ENCODE peak calls at places on chromosome 18, in four cellular contexts. Z, I, J and A are unnamed samples.

GRCh38 chr18:69785466-69785865 is 162.2 kb downstream of the CD226 start:
- DNase-seq in J (no peak), Z (no peak), I (no peak), A (no peak)

GRCh38 chr18:23994361-23994902 is 20.1 kb upstream of the TTC39C start:
- DNase-seq in Z (peak; percentile 96), I (no peak), J (peak; percentile 30), A (peak; percentile 92)

GRCh38 chr18:29154196-29154757 is 977.3 kb upstream of the CDH2 start:
- DNase-seq in J (no peak), Z (peak; percentile 44), I (no peak), A (peak; percentile 81)

GRCh38 chr18:48541026-48541746 is 2.4 kb downstream of the CTIF start:
- DNase-seq in J (peak; percentile 75), Z (peak; percentile 79), I (peak; percentile 87), A (peak; percentile 39)

GRCh38 chr18:45874501-45875184 is 49.2 kb downstream of the SIGLEC15 start:
- DNase-seq in I (no peak), J (peak; percentile 18), Z (no peak), A (no peak)

GRCh38 chr18:24006731-24007308 is 7.7 kb upstream of the TTC39C start:
- DNase-seq in J (no peak), I (no peak), Z (no peak), A (peak; percentile 50)

GRCh38 chr18:36302676-36303075 is 5.2 kb downstream of the FHOD3 start:
- DNase-seq in I (no peak), Z (peak; percentile 31), J (no peak), A (peak; percentile 66)

GRCh38 chr18:8813621-8814020 is 108.3 kb downstream of the MTCL1 start:
- DNase-seq in I (no peak), Z (peak; percentile 29), J (no peak), A (no peak)

GRCh38 chr18:5571592-5571991 is 27.8 kb upstream of the EPB41L3 start:
- DNase-seq in J (no peak), I (no peak), Z (no peak), A (no peak)

GRCh38 chr18:28189400-28190239 is 12.7 kb upstream of the CDH2 start:
- DNase-seq in I (no peak), Z (peak; percentile 70), J (no peak), A (peak; percentile 80)

GRCh38 chr18:55120896-55121295 is 161.6 kb upstream of the CCDC68 start:
- DNase-seq in I (no peak), Z (no peak), J (no peak), A (no peak)

GRCh38 chr18:51802589-51802988 is 537.4 kb upstream of the DCC start:
- DNase-seq in Z (no peak), J (no peak), I (no peak), A (no peak)

GRCh38 chr18:55879331-55879730 is 291.3 kb upstream of the TCF4 start:
- DNase-seq in J (no peak), I (no peak), Z (peak; percentile 20), A (no peak)

GRCh38 chr18:44682181-44682870 is 1.6 kb downstream of the SETBP1 start:
- DNase-seq in J (peak; percentile 62), Z (no peak), I (no peak), A (peak; percentile 49)

GRCh38 chr18:44178476-44178875 is 502.2 kb upstream of the SETBP1 start:
- DNase-seq in Z (no peak), J (no peak), I (no peak), A (no peak)

GRCh38 chr18:28009589-28009988 is 167.3 kb downstream of the CDH2 start:
- DNase-seq in Z (no peak), J (no peak), I (no peak), A (no peak)

GRCh38 chr18:31376477-31376876 is at the start of gene DSG4:
- DNase-seq in Z (no peak), J (no peak), I (no peak), A (no peak)

GRCh38 chr18:48387300-48387699 is 21.9 kb downstream of the ZBTB7C start:
- DNase-seq in I (no peak), J (no peak), Z (no peak), A (no peak)

GRCh38 chr18:75161629-75162028 is 47.3 kb downstream of the PTGR3 start:
- DNase-seq in J (peak; percentile 56), I (peak; percentile 63), Z (no peak), A (no peak)

GRCh38 chr18:31275722-31276463 is 42.1 kb upstream of the DSG1 start:
- DNase-seq in J (peak; percentile 40), I (no peak), Z (no peak), A (peak; percentile 84)

GRCh38 chr18:31041346-31042067 is 1.0 kb downstream of the DSC3 start:
- DNase-seq in J (peak; percentile 10), Z (no peak), I (peak; percentile 27), A (peak; percentile 36)

GRCh38 chr18:32910694-32911296 is 138.0 kb upstream of the KLHL14 start:
- DNase-seq in J (no peak), I (no peak), Z (no peak), A (no peak)

GRCh38 chr18:48743046-48743445 is 204.2 kb downstream of the CTIF start:
- DNase-seq in Z (peak; percentile 69), I (peak; percentile 81), J (no peak), A (no peak)

GRCh38 chr18:1914489-1914888 is 656.8 kb downstream of the METTL4 start:
- DNase-seq in J (no peak), I (no peak), Z (no peak), A (peak; percentile 52)

GRCh38 chr18:11750171-11750570 is 61.1 kb downstream of the GNAL start:
- DNase-seq in I (no peak), Z (no peak), J (no peak), A (no peak)

GRCh38 chr18:77160515-77160914 is 27.9 kb upstream of the MBP start:
- DNase-seq in I (no peak), Z (no peak), J (no peak), A (no peak)

GRCh38 chr18:61738042-61738441 is 154.8 kb downstream of the RNF152 start:
- DNase-seq in Z (no peak), I (no peak), J (no peak), A (no peak)

GRCh38 chr18:63515799-63516198 is 26.4 kb upstream of the SERPINB12 start:
- DNase-seq in I (no peak), Z (no peak), J (no peak), A (no peak)

GRCh38 chr18:63514326-63514725 is 27.8 kb upstream of the SERPINB12 start:
- DNase-seq in I (no peak), J (no peak), Z (no peak), A (no peak)

GRCh38 chr18:63515279-63515678 is 26.9 kb upstream of the SERPINB12 start:
- DNase-seq in J (no peak), I (no peak), Z (no peak), A (no peak)

GRCh38 chr18:63508634-63509033 is 31.9 kb downstream of the SERPINB5 start:
- DNase-seq in Z (no peak), J (no peak), I (no peak), A (no peak)

DNA sequence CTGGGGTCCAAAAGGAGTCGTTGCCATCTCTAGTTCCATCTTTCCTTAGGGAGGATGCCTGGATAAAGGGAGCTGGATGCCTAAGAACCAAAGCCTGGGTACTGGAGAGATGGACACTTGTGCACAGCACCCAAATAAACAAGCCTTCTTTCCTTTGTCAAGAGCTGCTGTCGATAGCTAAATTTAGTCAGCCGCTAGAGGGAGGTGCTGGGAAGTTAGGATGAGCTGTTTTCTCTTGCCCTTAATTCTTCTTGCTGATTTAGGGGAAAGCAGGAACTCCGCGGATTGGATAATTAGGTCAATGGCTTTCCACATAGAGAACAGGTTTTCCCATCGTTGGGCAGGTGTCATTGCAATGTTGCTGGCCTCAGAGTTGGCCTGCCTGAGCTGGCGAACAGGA is 30.9 kb upstream of the SERPINB12 start:
- DNase-seq in J (no peak), Z (peak; percentile 61), I (no peak), A (peak; percentile 80)
- TF ChIP-seq CTCF in J (peak; percentile 25), Z (peak; percentile 83), I (no peak), A (peak; percentile 84)

DNA sequence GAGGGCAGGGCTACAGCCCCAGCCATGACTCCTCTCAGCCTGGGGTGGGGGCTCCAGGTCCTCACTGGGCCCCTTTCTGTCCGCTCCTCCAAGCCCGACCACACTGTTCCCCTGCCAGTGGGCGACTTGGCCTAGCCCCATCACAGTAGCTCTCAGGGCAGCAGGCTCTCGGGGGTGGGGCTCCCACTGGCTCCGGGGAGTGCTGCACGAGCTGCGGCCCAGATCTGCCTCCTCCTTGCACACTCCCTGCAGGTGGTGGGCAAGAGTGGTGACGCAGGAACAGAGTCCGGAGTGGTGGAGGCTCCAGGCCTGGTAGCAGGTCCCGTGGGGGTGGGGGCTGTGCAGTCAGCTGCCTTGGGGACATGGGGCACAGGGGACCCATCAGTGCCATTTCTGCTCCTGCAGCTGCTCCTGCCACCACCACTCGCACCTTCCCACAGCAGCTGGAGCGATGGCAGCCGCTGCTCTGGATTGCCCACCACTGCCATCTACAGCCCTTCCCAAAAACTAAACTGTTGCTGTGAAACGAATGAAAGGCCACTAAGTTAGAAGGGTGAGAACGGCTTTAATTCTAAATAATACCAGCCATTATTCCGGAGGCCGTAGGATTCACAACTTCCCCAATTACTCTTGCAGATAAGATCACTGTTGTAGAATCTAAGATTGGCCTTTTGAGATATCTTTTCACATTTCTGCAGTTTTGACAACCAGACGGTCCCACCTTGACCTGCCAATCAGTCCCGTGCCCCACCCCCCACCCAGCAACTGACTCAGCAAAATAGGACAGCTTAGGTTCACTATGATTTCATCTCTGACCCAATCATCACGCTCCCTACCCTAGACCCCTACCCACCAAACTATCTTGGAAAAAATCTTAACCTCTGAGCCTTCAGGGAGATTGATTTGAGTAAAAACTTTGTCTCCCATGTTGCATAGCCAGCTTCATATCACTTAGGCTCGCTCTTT is 530.2 kb downstream of the DCC start:
- DNase-seq in Z (no peak), I (no peak), J (no peak), A (no peak)
- TF ChIP-seq CTCF in Z (no peak), I (no peak), J (no peak), A (no peak)

DNA sequence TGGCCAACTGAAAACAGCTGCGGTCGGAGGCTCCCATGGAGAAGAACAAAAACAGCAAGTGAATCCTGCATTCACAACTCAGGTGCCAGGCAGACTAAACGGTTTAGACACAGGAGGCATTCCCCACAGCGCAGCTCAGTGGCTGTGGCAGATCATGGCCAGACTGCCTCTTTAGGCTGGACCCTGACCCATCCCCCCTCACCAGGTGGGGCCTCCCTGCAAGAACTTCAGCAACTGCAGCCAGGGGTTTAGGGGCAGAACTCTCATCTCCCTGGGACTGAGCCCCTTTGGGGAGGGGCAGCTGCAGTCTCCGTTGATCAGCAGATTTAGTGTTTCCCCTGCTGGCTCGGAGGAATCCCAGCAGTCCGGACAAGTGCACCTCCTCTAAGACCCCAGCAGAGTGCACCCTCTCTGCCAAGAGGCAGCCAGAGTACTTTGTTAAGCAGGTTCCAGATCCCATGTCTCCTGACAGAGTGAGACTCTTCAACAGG is 346.7 kb downstream of the SS18 start:
- DNase-seq in I (no peak), J (no peak), Z (no peak), A (no peak)
- TF ChIP-seq CTCF in I (no peak), J (no peak), Z (no peak), A (no peak)

DNA sequence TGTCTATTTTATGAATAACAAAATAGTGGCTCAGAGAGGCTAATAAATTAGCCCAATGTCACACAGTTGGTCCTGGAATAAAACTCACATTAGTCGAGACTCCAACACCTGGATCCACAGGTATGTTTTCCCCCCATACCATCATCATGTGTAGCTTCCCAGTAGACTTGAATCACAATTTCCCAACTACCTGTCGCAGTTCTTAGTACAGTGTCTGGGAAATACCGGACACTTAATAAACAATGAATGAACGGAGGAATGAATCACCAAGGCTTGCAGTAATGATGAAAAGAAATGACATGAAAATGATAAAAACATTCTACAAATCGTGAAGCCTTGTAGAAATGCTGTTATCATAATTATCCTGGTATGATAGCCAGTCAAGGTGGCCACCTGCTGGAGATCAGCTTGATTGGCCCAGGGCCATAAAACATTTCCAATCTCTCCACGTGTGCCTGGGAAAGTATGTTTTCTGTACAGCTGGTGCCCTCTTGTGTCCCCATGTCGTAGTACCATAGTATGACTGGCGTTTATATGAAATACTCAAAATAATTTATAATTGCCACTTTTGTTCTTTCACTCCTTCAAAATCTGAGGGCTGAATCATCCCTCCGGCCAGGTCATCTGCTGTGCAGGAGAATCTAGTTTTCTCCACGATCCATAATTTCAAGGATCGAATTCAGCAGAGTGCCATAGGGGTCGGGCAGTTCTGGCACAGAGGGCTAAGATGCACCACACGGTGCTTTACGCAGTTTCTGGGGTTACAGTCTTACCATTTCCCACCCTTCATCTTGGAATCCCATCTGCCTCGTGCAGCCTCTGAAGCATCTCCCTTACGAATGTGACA is 95.4 kb downstream of the LAMA1 start:
- DNase-seq in Z (peak; percentile 19), J (peak; percentile 66), I (no peak), A (peak; percentile 79)
- TF ChIP-seq CTCF in Z (peak; percentile 66), J (peak; percentile 47), I (no peak), A (peak; percentile 61)